ENCODE peak calls at places on chromosomes 6 and 20, in five cellular contexts. P is fibroblast of lung, W is foreskin fibroblast, Z is A549, G is AG10803. I is an unnamed sample.

GRCh38 chr6:151624071-151624470 is 130.3 kb downstream of the CCDC170 start:
- DNase-seq in P (no peak), W (no peak), Z (no peak), G (no peak), I (no peak)

GRCh38 chr6:39664173-39664572 is 61.0 kb downstream of the KIF6 start:
- DNase-seq in P (no peak), W (no peak), Z (no peak), G (no peak), I (no peak)

GRCh38 chr6:144408151-144408550 is 123.0 kb downstream of the UTRN start:
- DNase-seq in P (peak), W (peak), Z (no peak), G (peak), I (no peak)

GRCh38 chr6:81938991-81939773 is 186.7 kb upstream of the TENT5A start:
- DNase-seq in P (peak), W (peak), Z (no peak), G (peak), I (no peak)

GRCh38 chr6:44439270-44440045 is 52.0 kb downstream of the CDC5L start:
- DNase-seq in P (peak), W (peak), Z (no peak), G (peak), I (peak)

GRCh38 chr6:157449610-157450009 is 68.6 kb downstream of the ZDHHC14 start:
- DNase-seq in P (peak), W (no peak), Z (no peak), G (no peak), I (no peak)

GRCh38 chr6:170423030-170423429 is 116.5 kb downstream of the FAM120B start:
- DNase-seq in P (no peak), W (no peak), Z (no peak), G (no peak), I (no peak)

GRCh38 chr6:133632206-133632605 is 256.7 kb upstream of the TCF21 start:
- DNase-seq in P (peak), W (peak), Z (peak), G (peak), I (no peak)

GRCh38 chr20:7496394-7497111 is 443.7 kb downstream of the HAO1 start:
- DNase-seq in P (no peak), W (peak), Z (no peak), G (no peak), I (no peak)

GRCh38 chr6:36924131-36924530 is 30.4 kb upstream of the PI16 start:
- DNase-seq in P (no peak), W (peak), Z (no peak), G (peak), I (peak)

GRCh38 chr6:133358598-133358997 is 117.4 kb downstream of the EYA4 start:
- DNase-seq in P (no peak), W (no peak), Z (no peak), G (no peak), I (no peak)

GRCh38 chr6:148177589-148178233 is 164.9 kb upstream of the SASH1 start:
- DNase-seq in P (peak), W (peak), Z (peak), G (peak), I (peak)

GRCh38 chr6:36492092-36492491 is 49.3 kb downstream of the KCTD20 start:
- DNase-seq in P (no peak), W (no peak), Z (no peak), G (no peak), I (no peak)

GRCh38 chr6:155452576-155452975 is 3.1 kb downstream of the NOX3 start:
- DNase-seq in P (no peak), W (no peak), Z (no peak), G (no peak), I (no peak)

GRCh38 chr6:21595265-21595950 is 1.9 kb downstream of the SOX4 start:
- DNase-seq in P (no peak), W (peak), Z (peak), G (peak), I (peak)

GRCh38 chr6:7587631-7588100 is 2.3 kb upstream of the SNRNP48 start:
- DNase-seq in P (no peak), W (peak), Z (no peak), G (peak), I (no peak)

GRCh38 chr6:167975449-167975848 is 22.0 kb upstream of the KIF25 start:
- DNase-seq in P (no peak), W (no peak), Z (no peak), G (no peak), I (no peak)

GRCh38 chr6:11921017-11921438 is 91.1 kb upstream of the HIVEP1 start:
- DNase-seq in P (peak), W (peak), Z (peak), G (peak), I (no peak)

GRCh38 chr20:50215101-50215500 is 24.5 kb downstream of the CEBPB start:
- DNase-seq in P (peak), W (peak), Z (no peak), G (peak), I (no peak)

GRCh38 chr6:79188101-79188500 is 46.4 kb downstream of the HMGN3 start:
- DNase-seq in P (no peak), W (no peak), Z (no peak), G (no peak), I (no peak)

GRCh38 chr6:118719351-118720124 is 68.1 kb upstream of the CEP85L start:
- DNase-seq in P (no peak), W (peak), Z (no peak), G (no peak), I (peak)
- TF ChIP-seq CTCF in P (no peak), W (no peak), Z (no peak), G (no peak), I (no peak)

GRCh38 chr6:100447900-100448700 is 16.6 kb downstream of the SIM1 start:
- DNase-seq in P (no peak), W (peak), Z (no peak), G (no peak), I (no peak)

GRCh38 chr6:100445512-100445911 is 19.2 kb downstream of the SIM1 start:
- DNase-seq in P (no peak), W (peak), Z (no peak), G (no peak), I (no peak)

GRCh38 chr6:100446922-100447899 is 17.5 kb downstream of the SIM1 start:
- DNase-seq in P (no peak), W (peak), Z (no peak), G (no peak), I (no peak)

GRCh38 chr6:100449239-100449691 is 15.5 kb downstream of the SIM1 start:
- DNase-seq in P (no peak), W (peak), Z (no peak), G (no peak), I (no peak)

DNA sequence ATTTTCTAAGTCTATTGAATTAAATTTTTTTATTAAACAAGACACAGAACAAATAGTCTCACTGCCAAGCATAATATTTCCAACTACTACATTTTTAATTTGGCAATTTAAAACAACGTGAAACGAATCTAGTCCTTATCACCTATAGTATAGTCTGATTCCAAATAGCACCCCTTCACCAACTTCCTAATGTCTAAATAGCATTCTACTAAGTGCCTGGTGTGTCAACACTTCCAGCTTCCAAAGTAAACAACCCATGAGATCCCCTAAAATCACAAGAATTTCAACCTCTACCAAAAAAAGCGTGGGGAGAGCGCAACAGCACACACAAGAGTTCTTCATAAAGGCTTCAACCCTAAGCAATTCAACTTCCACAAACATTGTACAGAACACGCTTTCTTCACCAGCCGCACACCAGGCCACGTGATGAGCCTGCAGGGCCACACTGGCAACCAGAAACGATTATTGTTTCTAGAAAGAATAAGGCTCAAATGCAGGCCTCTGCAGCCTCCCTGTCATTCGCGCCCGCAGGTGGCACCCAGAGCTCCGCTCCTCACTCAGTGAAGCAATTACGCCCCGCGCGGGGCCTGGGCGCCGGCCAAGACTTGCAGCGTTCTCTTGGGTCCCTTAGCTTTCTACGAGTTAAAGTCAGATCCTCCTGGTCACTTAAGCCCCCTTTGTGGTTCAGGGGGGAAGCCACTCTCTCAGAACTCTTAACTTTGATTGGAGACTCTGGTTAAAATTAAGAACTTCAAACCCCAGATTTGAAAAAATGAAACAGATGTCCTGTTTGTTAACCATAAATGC is 18.4 kb downstream of the SIM1 start:
- DNase-seq in P (no peak), W (peak), Z (no peak), G (no peak), I (no peak)
- TF ChIP-seq CTCF in P (no peak), W (no peak), Z (no peak), G (no peak), I (no peak)

GRCh38 chr6:128518531-128519131 is 1.8 kb downstream of the PTPRK start:
- DNase-seq in P (no peak), W (no peak), Z (no peak), G (peak), I (no peak)

GRCh38 chr6:128521302-128521632 is 868 bp upstream of the PTPRK start:
- DNase-seq in P (peak), W (peak), Z (no peak), G (peak), I (no peak)

GRCh38 chr6:128520436-128521301 is at the start of gene PTPRK:
- DNase-seq in P (peak), W (peak), Z (peak), G (peak), I (peak)

GRCh38 chr6:128519931-128520435 is 416 bp downstream of the PTPRK start:
- DNase-seq in P (no peak), W (peak), Z (peak), G (no peak), I (peak)

DNA sequence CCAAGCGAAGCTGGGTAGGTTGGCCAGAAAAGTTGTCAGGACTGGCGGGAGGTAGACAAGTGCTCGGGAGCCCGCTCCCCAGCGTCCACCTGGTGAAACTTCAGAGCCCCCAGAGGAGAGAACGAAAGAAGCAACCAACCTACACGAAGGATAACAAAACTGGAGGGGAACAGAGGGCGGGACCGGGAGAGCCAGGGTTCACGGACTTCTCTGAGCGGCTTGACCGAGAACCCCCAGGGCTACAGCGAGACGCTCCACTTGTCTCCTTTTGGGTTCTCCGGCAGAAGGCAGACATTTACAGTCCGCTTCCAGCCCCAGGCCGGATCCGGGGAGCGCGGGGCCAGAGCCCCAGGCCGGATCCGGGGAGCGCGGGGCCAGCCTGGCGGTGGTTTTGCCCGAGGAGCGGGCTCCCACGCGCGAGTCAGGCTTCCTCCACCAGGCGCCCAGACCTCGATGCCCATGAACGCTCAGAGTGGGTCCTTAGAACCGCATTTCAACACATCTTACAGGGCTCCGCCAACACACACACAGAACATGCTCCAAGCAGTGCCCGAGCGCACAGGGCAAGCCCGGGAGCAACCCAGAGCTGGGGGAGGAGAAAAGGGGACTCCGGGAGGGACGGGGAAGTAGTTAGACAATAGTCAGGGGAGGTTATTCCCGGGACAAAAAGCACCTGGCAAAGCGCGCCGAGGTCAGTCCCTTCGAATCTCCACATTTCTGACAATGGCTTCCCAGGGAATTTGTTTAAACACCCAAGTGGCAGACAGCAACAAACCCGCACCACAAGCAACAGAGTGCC is 1.1 kb downstream of the PTPRK start:
- DNase-seq in P (peak), W (peak), Z (peak), G (peak), I (peak)
- TF ChIP-seq CTCF in P (no peak), W (no peak), Z (no peak), G (no peak), I (no peak)

DNA sequence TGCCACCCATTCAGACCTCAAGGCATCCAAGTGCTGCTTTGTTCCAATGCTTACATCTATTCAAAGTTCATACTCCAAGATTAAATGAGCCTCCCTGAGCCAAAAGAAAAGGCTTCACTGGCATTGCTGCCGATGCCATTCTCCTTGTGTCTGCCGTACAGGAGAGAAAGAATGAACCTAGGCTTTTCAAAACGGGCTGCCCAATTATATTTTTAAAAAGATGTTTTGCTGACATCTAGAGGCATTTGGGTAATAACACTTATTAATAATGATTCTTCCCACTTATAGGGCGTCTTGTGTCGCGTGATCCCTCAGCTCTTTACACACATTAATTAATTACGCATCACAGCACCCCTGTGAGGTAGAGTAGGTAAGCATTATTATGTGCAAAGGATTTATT is 545.6 kb downstream of the PKHD1 start:
- DNase-seq in P (no peak), W (no peak), Z (no peak), G (no peak), I (no peak)
- TF ChIP-seq CTCF in P (no peak), W (no peak), Z (no peak), G (no peak), I (no peak)

DNA sequence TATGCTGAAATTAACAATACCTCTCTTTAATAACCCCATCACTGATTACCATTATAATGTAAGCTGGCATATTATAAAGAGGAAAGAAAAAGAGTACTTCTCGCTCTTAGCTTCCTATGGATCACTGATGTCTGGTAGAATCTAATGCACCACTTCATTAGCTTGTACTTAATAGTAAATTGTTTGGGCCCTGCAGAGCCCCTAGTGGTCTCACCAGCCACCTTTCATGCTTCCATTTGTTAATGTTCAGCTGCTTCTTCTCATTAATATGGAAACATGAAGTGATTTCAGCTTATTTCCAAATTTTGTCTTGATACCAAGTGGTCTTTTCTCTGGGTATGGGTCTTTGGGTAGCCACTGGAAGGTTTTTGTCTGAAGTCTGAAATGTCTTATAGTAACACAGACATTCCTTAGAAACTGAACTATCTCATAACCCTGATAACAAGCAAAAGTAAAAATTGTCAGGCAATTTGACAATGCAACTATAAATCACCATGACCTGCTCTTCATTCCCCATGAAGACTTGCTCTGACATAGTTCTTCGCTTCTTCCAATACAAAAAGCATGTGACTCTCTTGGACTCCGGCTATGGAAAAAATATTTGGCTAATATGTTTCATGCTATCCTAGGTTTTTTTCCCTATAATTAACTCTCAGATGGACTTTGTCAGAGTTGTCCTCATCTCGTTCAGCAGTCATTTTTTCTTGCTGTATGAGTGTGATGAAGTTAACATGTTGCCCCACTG is 395.8 kb upstream of the MARCKS start:
- DNase-seq in P (no peak), W (no peak), Z (no peak), G (no peak), I (no peak)
- TF ChIP-seq CTCF in P (peak), W (peak), Z (no peak), G (no peak), I (no peak)

GRCh38 chr6:14511192-14511591 is 393.6 kb downstream of the CD83 start:
- DNase-seq in P (no peak), W (peak), Z (no peak), G (no peak), I (no peak)

GRCh38 chr6:14512246-14512645 is 394.7 kb downstream of the CD83 start:
- DNase-seq in P (no peak), W (no peak), Z (no peak), G (no peak), I (no peak)

GRCh38 chr6:14506656-14507242 is 389.2 kb downstream of the CD83 start:
- DNase-seq in P (no peak), W (no peak), Z (no peak), G (no peak), I (no peak)

GRCh38 chr6:14513726-14514125 is 396.2 kb downstream of the CD83 start:
- DNase-seq in P (no peak), W (no peak), Z (no peak), G (no peak), I (no peak)

DNA sequence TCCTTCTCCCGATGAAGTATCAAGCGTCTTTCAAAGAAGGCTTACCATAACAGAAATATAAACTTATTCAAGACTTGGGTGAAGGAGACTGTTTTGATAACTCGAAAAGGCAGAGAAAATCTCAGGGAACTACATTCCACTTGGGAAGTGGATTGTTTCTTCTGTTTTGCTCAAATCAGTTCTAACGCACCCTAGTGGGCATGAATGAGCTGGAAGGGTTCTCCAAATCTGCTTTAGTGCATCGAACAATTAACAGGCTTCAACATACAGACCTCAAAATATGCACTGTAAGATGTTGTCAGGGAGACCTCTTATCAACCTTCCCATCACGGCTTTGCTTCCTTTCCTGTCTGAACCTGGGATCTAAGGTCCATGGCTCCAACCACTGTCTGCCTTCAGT is 392.5 kb downstream of the CD83 start:
- DNase-seq in P (no peak), W (no peak), Z (no peak), G (no peak), I (no peak)
- TF ChIP-seq CTCF in P (peak), W (peak), Z (no peak), G (no peak), I (no peak)

GRCh38 chr6:118284736-118285360 is 263.2 kb upstream of the PLN start:
- DNase-seq in P (peak), W (peak), Z (no peak), G (peak), I (no peak)

GRCh38 chr6:118285791-118286190 is 262.3 kb upstream of the PLN start:
- DNase-seq in P (no peak), W (peak), Z (no peak), G (no peak), I (no peak)

GRCh38 chr6:118281291-118281690 is 266.8 kb upstream of the PLN start:
- DNase-seq in P (no peak), W (no peak), Z (no peak), G (no peak), I (no peak)

GRCh38 chr6:118280210-118280609 is 267.9 kb upstream of the PLN start:
- DNase-seq in P (no peak), W (peak), Z (no peak), G (no peak), I (no peak)

DNA sequence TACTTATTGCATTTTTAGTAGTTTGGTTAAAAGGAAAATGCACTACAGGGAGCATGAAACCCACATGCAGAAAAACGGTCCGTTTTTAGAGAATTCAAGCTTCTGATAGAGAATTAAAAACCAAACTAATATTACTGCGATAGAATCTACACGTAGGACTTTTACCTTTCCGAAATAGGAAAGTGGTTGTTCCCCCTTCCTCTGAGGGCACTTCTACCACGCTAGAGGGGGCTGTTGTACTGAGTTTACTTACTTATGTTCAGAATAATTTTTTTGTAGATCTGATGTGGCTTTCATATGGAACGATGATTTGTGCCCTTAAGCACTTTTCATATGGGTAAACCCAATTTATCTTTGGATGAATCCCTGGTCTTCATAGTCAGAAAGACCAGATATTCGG is 264.3 kb upstream of the PLN start:
- DNase-seq in P (peak), W (peak), Z (peak), G (peak), I (peak)
- TF ChIP-seq CTCF in P (peak), W (peak), Z (peak), G (peak), I (peak)

I was measured in activated CD8-positive, alpha-beta T cell treated with anti-CD3 and anti-CD28 coated beads for 36 hours.